ENCODE peak calls at places on chromosomes 1 and 21, in seven cellular contexts. C is ascending aorta, B is PC-3, G is cardiac muscle cell, N is bronchial epithelial cell, Q is SK-N-SH, M is brain microvascular endothelial cell. U is an unnamed sample. For H3K27me3, the result is how much of the 10 kb centered on the place peaks cover.

GRCh38 chr1:20167126-20167525 is 18.8 kb upstream of the UBXN10 start:
- DNase-seq in M (no peak), N (peak), C (no peak), B (no peak), G (no peak), Q (no peak), U (no peak)

GRCh38 chr1:24901791-24902470 is 28.1 kb downstream of the RUNX3 start:
- DNase-seq in G (no peak), M (no peak), C (no peak), N (no peak), Q (no peak), B (no peak), U (peak)

GRCh38 chr1:173554089-173554488 is 48.8 kb downstream of the SLC9C2 start:
- DNase-seq in B (peak), C (no peak), N (no peak), Q (no peak), M (no peak), G (no peak), U (no peak)

GRCh38 chr1:223234164-223234501 is 91.1 kb upstream of the TLR5 start:
- DNase-seq in M (no peak), N (no peak), G (no peak), B (no peak), C (no peak), Q (no peak), U (no peak)

GRCh38 chr1:1109743-1110142 is 6.1 kb downstream of the C1orf159 start:
- DNase-seq in C (no peak), G (no peak), B (peak), M (no peak), Q (no peak), N (no peak), U (no peak)

GRCh38 chr1:244163861-244164562 is 112.9 kb downstream of the ZBTB18 start:
- DNase-seq in Q (no peak), M (peak), N (peak), C (no peak), G (peak), B (peak), U (peak)

GRCh38 chr1:167601442-167602380 is 28.3 kb upstream of the RCSD1 start:
- DNase-seq in B (no peak), Q (peak), C (no peak), N (no peak), M (no peak), G (peak), U (no peak)

GRCh38 chr1:111758373-111758772 is 2.7 kb downstream of the DDX20 start:
- DNase-seq in B (peak), C (no peak), G (no peak), M (no peak), Q (peak), N (peak), U (no peak)

GRCh38 chr1:64906447-64906846 is 59.9 kb downstream of the JAK1 start:
- DNase-seq in C (no peak), N (peak), G (no peak), M (no peak), Q (no peak), B (peak), U (no peak)

GRCh38 chr1:110003747-110004428 is 19.3 kb downstream of the AHCYL1 start:
- DNase-seq in N (peak), M (peak), G (peak), C (peak), B (peak), Q (no peak), U (peak)

GRCh38 chr1:32180186-32181060 is 948 bp downstream of the TXLNA start:
- DNase-seq in B (peak), C (no peak), G (peak), Q (peak), M (peak), N (peak), U (no peak)

GRCh38 chr1:1470626-1471388 is 758 bp upstream of the ATAD3B start:
- DNase-seq in M (no peak), Q (no peak), N (peak), B (peak), G (no peak), C (no peak), U (no peak)

GRCh38 chr1:39701092-39701460 is 9.8 kb upstream of the HPCAL4 start:
- DNase-seq in C (no peak), M (peak), B (peak), Q (no peak), G (peak), N (peak), U (no peak)

GRCh38 chr1:192602757-192603156 is 27.2 kb downstream of the RGS1 start:
- DNase-seq in G (no peak), N (no peak), B (no peak), Q (no peak), C (no peak), M (no peak), U (no peak)

GRCh38 chr1:100775483-100775882 is 55.9 kb downstream of the VCAM1 start:
- DNase-seq in G (no peak), C (no peak), N (no peak), M (no peak), Q (no peak), B (no peak), U (no peak)

GRCh38 chr1:179824265-179824664 is 53.3 kb downstream of the TOR1AIP2 start:
- DNase-seq in N (no peak), B (no peak), C (no peak), G (peak), M (no peak), Q (no peak), U (no peak)

GRCh38 chr1:4089421-4090175 is 189.5 kb upstream of the C1orf174 start:
- DNase-seq in N (no peak), B (no peak), C (no peak), Q (no peak), M (no peak), G (no peak), U (no peak)

GRCh38 chr21:32867587-32867986 is 96.0 kb upstream of the PAXBP1 start:
- DNase-seq in Q (no peak), B (peak), G (no peak), M (no peak), N (peak), C (no peak), U (no peak)

DNA sequence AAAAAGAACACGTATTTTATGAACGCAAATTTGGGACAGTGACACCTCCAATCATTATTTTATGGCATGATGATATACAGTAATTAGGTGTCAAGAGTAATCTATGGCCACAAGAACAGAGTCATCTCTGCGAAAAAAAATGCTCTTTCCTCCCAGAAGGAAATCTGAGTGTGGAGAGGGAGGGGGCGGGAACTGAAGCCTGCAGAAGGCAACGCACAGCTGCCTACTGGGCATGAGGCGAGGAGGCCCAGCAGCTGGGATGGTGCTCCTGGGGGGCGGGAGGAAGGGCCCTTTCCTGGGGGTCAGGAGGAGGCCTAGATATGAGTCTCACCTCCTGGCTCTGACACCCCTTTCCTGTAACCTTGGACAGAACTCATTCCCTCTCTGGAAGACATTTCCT is 87.3 kb downstream of the DMRTA2 start:
- DNase-seq in C (no peak), M (no peak), N (no peak), B (no peak), G (no peak), Q (peak), U (no peak)
- H3K27me3 ChIP-seq in C (under half), M (under half), N (under half), B (under half), G (under half), Q (under half), U (under half)

GRCh38 chr1:202348509-202349262 is at the start of gene PPP1R12B:
- DNase-seq in N (peak), B (peak), M (peak), C (peak), Q (peak), G (peak), U (peak)

GRCh38 chr1:202351725-202352124 is 3.2 kb downstream of the PPP1R12B start:
- DNase-seq in C (no peak), N (no peak), Q (no peak), B (no peak), M (peak), G (peak), U (no peak)

GRCh38 chr1:202349263-202349928 is 897 bp downstream of the PPP1R12B start:
- DNase-seq in C (no peak), N (peak), M (peak), Q (peak), B (peak), G (peak), U (no peak)

GRCh38 chr1:202343652-202344349 is 2.1 kb upstream of the UBE2T start:
- DNase-seq in Q (peak), N (peak), B (peak), M (no peak), G (peak), C (no peak), U (no peak)

GRCh38 chr1:202348005-202348508 is 442 bp upstream of the PPP1R12B start:
- DNase-seq in G (no peak), C (no peak), N (no peak), Q (no peak), B (no peak), M (no peak), U (no peak)
- H3K4me3 ChIP-seq in G (no peak), C (no peak), N (no peak), Q (no peak), B (no peak), M (no peak), U (peak)

DNA sequence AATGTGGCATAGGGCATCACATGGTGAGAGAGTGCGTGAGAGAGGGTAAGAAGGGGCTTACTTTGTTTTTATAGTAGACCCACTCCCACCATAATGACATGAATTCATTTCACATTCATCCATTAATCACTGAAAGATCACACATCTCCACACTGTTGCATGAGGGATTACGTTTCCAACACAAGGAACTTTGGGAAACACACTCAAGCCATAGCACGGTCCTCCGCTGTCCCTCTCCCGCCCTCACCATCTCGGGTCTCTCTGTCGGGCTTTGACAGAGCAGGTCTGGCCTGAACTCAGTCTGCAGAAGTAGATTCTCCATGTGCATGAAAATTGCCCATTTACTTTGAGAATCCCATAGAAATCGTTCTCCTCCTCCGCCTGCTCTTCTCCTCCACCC is 312.2 kb downstream of the MATN1 start:
- DNase-seq in C (no peak), B (no peak), M (no peak), N (no peak), G (no peak), Q (no peak), U (peak)
- H3K27me3 ChIP-seq in C (under half), B (under half), M (under half), N (under half), G (under half), Q (under half), U (under half)

GRCh38 chr1:18954270-18955071 is 2.0 kb downstream of the IFFO2 start:
- DNase-seq in C (no peak), G (peak), M (peak), B (peak), N (no peak), Q (no peak), U (no peak)
- H3K4me3 ChIP-seq in C (peak), G (peak), M (peak), B (peak), N (peak), Q (peak), U (peak)

GRCh38 chr1:6178751-6179563 is 1.2 kb downstream of the CHD5 start:
- DNase-seq in B (no peak), C (no peak), N (no peak), M (no peak), G (no peak), Q (peak), U (no peak)
- H3K27me3 ChIP-seq in B (under half), C (under half), N (under half), M (under half), G (half or more), Q (under half), U (under half)

DNA sequence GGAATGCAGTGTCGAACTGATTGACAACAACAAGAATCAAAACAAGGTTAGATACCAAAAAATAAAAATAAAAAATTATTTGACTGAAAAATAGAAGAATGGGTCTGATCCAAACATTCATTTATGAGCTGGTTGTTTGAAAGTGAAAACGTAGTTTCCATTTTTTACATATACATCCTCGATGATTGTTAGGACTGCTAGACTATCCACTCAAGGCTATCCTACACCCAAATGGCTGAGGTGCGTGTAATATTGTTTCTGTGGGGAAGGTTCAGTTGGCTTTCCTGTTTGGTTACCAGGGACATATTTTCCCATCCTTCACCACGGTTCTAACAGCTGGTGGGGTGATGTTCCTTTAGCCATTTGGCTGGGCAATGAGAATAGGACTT is 66.2 kb downstream of the MAP3K7CL start:
- DNase-seq in Q (no peak), N (no peak), C (no peak), M (no peak), G (no peak), B (peak), U (no peak)
- H3K4me3 ChIP-seq in Q (peak), N (no peak), C (peak), M (no peak), G (no peak), B (peak), U (no peak)

GRCh38 chr1:156691216-156691615 is 14.0 kb upstream of the NES start:
- DNase-seq in C (no peak), M (no peak), Q (no peak), N (no peak), B (no peak), G (no peak), U (peak)
- H3K27me3 ChIP-seq in C (under half), M (under half), Q (under half), N (under half), B (under half), G (under half), U (under half)

GRCh38 chr1:43551396-43551888 is 20.8 kb downstream of the PTPRF start:
- DNase-seq in G (no peak), Q (no peak), M (no peak), C (no peak), B (no peak), N (no peak), U (no peak)

GRCh38 chr1:43550598-43551246 is 20.0 kb downstream of the PTPRF start:
- DNase-seq in G (no peak), B (no peak), C (no peak), M (no peak), Q (no peak), N (no peak), U (no peak)

GRCh38 chr1:43548285-43549271 is 17.9 kb downstream of the PTPRF start:
- DNase-seq in B (no peak), Q (no peak), N (peak), G (peak), M (no peak), C (no peak), U (no peak)

GRCh38 chr1:43552059-43552742 is 21.5 kb downstream of the PTPRF start:
- DNase-seq in Q (no peak), G (no peak), N (no peak), M (no peak), C (no peak), B (no peak), U (no peak)

DNA sequence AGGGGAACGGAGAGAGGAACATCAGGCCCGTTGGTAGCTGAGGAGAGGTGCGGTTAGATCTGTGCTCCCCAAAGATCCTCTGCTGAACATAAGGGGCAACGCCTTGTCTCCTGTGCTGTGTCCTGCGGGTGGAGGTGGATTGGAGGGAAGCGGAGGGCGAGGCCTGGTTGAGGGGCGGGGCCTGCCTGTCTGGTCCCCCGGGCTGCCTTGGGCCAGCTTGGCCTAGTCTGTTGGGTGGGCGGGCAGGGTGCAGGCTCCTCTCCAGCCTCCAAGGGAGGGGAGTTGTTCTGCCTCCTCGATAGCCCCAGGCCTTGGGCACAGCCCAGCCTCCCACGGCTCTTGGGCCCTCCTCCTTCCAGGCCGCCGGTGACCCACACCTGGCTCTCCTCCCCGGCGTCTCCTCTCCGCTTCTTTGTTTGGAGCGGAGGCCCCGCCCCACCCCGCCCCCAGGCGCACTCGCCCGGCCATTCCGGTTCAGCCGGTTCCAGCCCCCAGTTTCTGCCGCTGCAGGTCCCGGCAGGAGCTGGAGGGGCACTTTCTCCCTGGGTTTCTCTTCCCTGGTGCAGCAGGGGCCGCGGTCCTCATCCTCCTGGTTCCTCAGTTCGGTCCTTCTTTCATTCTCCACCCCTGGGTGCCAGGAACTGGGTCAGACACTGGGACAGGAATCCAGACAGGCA is 19.4 kb downstream of the PTPRF start:
- DNase-seq in G (peak), Q (no peak), M (no peak), B (peak), C (no peak), N (peak), U (peak)
- H3K4me3 ChIP-seq in G (peak), Q (no peak), M (peak), B (peak), C (peak), N (peak), U (peak)

GRCh38 chr1:155125511-155125945 is 2.1 kb upstream of the EFNA1 start:
- DNase-seq in C (no peak), N (peak), G (no peak), B (no peak), M (no peak), Q (no peak), U (peak)
- H3K27me3 ChIP-seq in C (under half), N (under half), G (under half), B (under half), M (under half), Q (under half), U (under half)

DNA sequence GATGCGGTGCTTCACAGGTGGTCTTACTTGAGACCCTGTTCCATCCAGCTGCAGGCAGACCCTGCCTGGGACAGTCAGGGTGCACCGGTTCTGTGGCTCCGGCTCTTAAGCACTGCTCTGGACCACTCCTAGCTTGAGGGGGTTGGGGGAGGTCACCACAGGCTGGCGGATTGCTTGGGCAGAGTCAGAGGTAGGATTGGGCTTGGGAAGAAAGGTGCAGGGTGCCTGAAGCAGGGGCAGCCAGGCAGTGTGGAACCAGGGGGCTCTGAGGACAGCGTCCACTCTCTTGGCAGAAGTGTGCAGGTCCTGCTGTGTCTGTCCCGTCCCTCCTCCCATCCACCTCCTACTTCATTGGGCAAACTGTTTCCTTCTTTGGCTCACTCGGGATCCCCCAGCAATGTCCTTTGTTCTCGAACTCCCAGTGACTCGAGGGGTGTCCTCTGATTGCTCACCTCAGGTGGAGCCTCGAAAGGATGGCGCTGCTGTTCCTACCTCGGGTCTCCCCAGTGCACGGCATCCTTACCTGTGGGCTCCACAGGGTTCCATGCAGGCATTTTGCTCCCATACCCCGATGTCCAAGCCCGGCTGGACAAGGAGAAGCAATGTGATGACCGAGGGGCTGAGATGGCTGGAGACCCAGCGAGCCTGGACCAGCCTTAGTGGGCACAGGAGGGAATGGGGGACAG is 1.8 kb downstream of the PDXK start:
- DNase-seq in N (no peak), C (no peak), M (no peak), B (no peak), Q (no peak), G (no peak), U (no peak)
- H3K4me3 ChIP-seq in N (peak), C (peak), M (peak), B (peak), Q (peak), G (peak), U (peak)

U was measured in RWPE2.